ENCODE peak calls at places on chromosomes 16 and 17, in six cellular contexts. C is fibroblast of pulmonary artery, M is foreskin fibroblast, B is right lobe of liver, G is choroid plexus epithelial cell, W is stomach. Q is an unnamed sample.

GRCh38 chr16:82945420-82946096 is 318.8 kb downstream of the CDH13 start:
- DNase-seq in C (peak), M (no peak), B (no peak), G (no peak), W (no peak), Q (no peak)

GRCh38 chr17:179066-179432 is 2.4 kb downstream of the DOC2B start:
- DNase-seq in C (no peak), M (no peak), B (no peak), G (no peak), W (no peak), Q (no peak)

GRCh38 chr17:51014129-51014528 is 106.5 kb downstream of the SPAG9 start:
- DNase-seq in C (no peak), M (no peak), B (no peak), G (no peak), W (no peak), Q (no peak)

GRCh38 chr17:81183807-81184206 is 17.8 kb upstream of the AATK start:
- DNase-seq in C (no peak), M (no peak), B (no peak), G (no peak), W (no peak), Q (no peak)

GRCh38 chr17:54745239-54745638 is 155.4 kb upstream of the TOM1L1 start:
- DNase-seq in C (no peak), M (no peak), B (peak), G (no peak), W (no peak), Q (no peak)

GRCh38 chr17:81579298-81579697 is 27.1 kb upstream of the FAAP100 start:
- DNase-seq in C (no peak), M (no peak), B (no peak), G (no peak), W (no peak), Q (no peak)

GRCh38 chr16:68128577-68129305 is 43.6 kb downstream of the NFATC3 start:
- DNase-seq in C (peak), M (peak), B (no peak), G (peak), W (no peak), Q (peak)

GRCh38 chr16:75591001-75591852 is 25.0 kb downstream of the GABARAPL2 start:
- DNase-seq in C (peak), M (peak), B (no peak), G (peak), W (no peak), Q (peak)

GRCh38 chr17:35841505-35841904 is 27.2 kb downstream of the HEATR9 start:
- DNase-seq in C (peak), M (peak), B (no peak), G (peak), W (no peak), Q (no peak)

GRCh38 chr17:4833941-4834501 is 881 bp downstream of the MINK1 start:
- DNase-seq in C (peak), M (peak), B (no peak), G (peak), W (no peak), Q (no peak)

GRCh38 chr16:87392823-87393679 is 915 bp downstream of the MAP1LC3B start:
- DNase-seq in C (peak), M (peak), B (peak), G (peak), W (peak), Q (no peak)

GRCh38 chr16:54050281-54051210 is 236.0 kb downstream of the IRX3 start:
- DNase-seq in C (no peak), M (no peak), B (no peak), G (peak), W (no peak), Q (peak)

GRCh38 chr17:82832411-82832810 is 7.4 kb downstream of the ZNF750 start:
- DNase-seq in C (no peak), M (no peak), B (no peak), G (no peak), W (no peak), Q (no peak)

GRCh38 chr17:58329808-58330543 is 1.4 kb upstream of the TSPOAP1 start:
- DNase-seq in C (no peak), M (no peak), B (no peak), G (no peak), W (no peak), Q (no peak)

GRCh38 chr17:58329035-58329807 is 626 bp upstream of the TSPOAP1 start:
- DNase-seq in C (no peak), M (no peak), B (no peak), G (no peak), W (peak), Q (no peak)

GRCh38 chr17:58331815-58332719 is 3.5 kb upstream of the TSPOAP1 start:
- DNase-seq in C (no peak), M (no peak), B (peak), G (no peak), W (peak), Q (no peak)

GRCh38 chr17:58330997-58331814 is 2.6 kb upstream of the TSPOAP1 start:
- DNase-seq in C (no peak), M (no peak), B (no peak), G (no peak), W (peak), Q (no peak)

GRCh38 chr17:58330544-58330996 is 2.0 kb upstream of the TSPOAP1 start:
- DNase-seq in C (no peak), M (no peak), B (no peak), G (no peak), W (no peak), Q (no peak)
- H3K4me3 ChIP-seq in C (no peak), M (no peak), B (peak), G (no peak), W (peak), Q (no peak)

GRCh38 chr17:39952665-39953470 is 9.9 kb upstream of the GSDMA start:
- DNase-seq in C (peak), M (peak), B (peak), G (peak), W (peak), Q (peak)

GRCh38 chr17:39953471-39953888 is 9.3 kb upstream of the GSDMA start:
- DNase-seq in C (no peak), M (no peak), B (no peak), G (no peak), W (no peak), Q (no peak)

GRCh38 chr17:39955726-39956225 is 7.0 kb upstream of the GSDMA start:
- DNase-seq in C (no peak), M (no peak), B (no peak), G (no peak), W (no peak), Q (no peak)

GRCh38 chr17:39951924-39952664 is 10.7 kb upstream of the GSDMA start:
- DNase-seq in C (no peak), M (no peak), B (no peak), G (no peak), W (no peak), Q (no peak)

GRCh38 chr17:39954876-39955275 is 7.9 kb upstream of the GSDMA start:
- DNase-seq in C (no peak), M (no peak), B (no peak), G (no peak), W (no peak), Q (no peak)
- TF ChIP-seq CTCF in C (no peak), M (no peak), B (no peak), G (no peak), W (no peak), Q (no peak)

GRCh38 chr16:49856741-49857330 is 924 bp upstream of the ZNF423 start:
- DNase-seq in C (peak), M (peak), B (peak), G (peak), W (peak), Q (peak)

GRCh38 chr16:49859139-49859947 is 3.4 kb upstream of the ZNF423 start:
- DNase-seq in C (peak), M (peak), B (peak), G (no peak), W (no peak), Q (no peak)

GRCh38 chr16:49858200-49859129 is 2.6 kb upstream of the ZNF423 start:
- DNase-seq in C (peak), M (peak), B (no peak), G (peak), W (no peak), Q (no peak)

GRCh38 chr16:49855822-49856740 is at the start of gene ZNF423:
- DNase-seq in C (peak), M (no peak), B (peak), G (no peak), W (no peak), Q (no peak)

GRCh38 chr16:49857423-49858181 is 1.7 kb upstream of the ZNF423 start:
- DNase-seq in C (peak), M (peak), B (peak), G (peak), W (peak), Q (no peak)
- H3K4me3 ChIP-seq in C (peak), M (peak), B (peak), G (peak), W (peak), Q (peak)

GRCh38 chr17:43211480-43212402 is at the start of gene TMEM106A:
- DNase-seq in C (peak), M (peak), B (peak), G (peak), W (peak), Q (peak)
- TF ChIP-seq CTCF in C (peak), M (peak), B (peak), G (peak), W (no peak), Q (peak)

DNA sequence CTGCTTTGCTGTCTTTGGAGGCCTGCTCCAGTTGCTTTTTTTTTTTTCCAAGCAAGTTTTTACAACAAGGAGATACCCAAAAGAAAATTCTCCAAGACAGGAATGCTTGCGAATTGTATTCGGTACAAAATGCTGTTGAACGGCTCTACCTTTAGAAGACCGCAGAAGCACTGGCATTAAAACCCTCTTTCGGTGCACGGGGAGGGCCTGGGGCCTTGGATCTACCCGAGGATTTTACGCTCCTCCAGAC is 1.3 kb upstream of the HELZ start:
- DNase-seq in C (peak), M (no peak), B (no peak), G (peak), W (no peak), Q (no peak)
- H3K4me3 ChIP-seq in C (peak), M (peak), B (peak), G (peak), W (peak), Q (peak)

GRCh38 chr16:56743840-56744239 is 13.9 kb downstream of the NUP93 start:
- DNase-seq in C (peak), M (peak), B (no peak), G (no peak), W (no peak), Q (no peak)
- TF ChIP-seq CTCF in C (peak), M (no peak), B (no peak), G (no peak), W (no peak), Q (no peak)

GRCh38 chr17:17783825-17784598 is 52.8 kb downstream of the SREBF1 start:
- DNase-seq in C (peak), M (peak), B (no peak), G (peak), W (peak), Q (peak)
- H3K4me3 ChIP-seq in C (peak), M (peak), B (peak), G (peak), W (peak), Q (peak)

Q was measured in astrocyte of the cerebellum.